ENCODE peak calls at places on chromosomes 3 and 15, in four cellular contexts. V is K562, C is IMR-90, A is GM12878. S is an unnamed sample.

GRCh38 chr3:32640939-32641725 is 43.9 kb upstream of the CNOT10 start:
- DNase-seq in A (no peak), C (peak), V (no peak), S (no peak)

GRCh38 chr15:48298914-48299313 is 32.3 kb upstream of the DUT start:
- DNase-seq in A (no peak), V (no peak), C (no peak), S (no peak)

GRCh38 chr3:100761211-100761921 is 52.1 kb downstream of the TFG start:
- DNase-seq in A (no peak), C (no peak), V (peak), S (no peak)

GRCh38 chr3:116083686-116084085 is 361.6 kb downstream of the LSAMP start:
- DNase-seq in C (peak), V (no peak), A (no peak), S (no peak)

GRCh38 chr3:114686624-114687023 is 392.8 kb downstream of the TIGIT start:
- DNase-seq in C (no peak), A (no peak), V (no peak), S (no peak)

GRCh38 chr3:5232570-5232969 is 45.1 kb downstream of the EDEM1 start:
- DNase-seq in V (no peak), A (no peak), C (no peak), S (peak)

GRCh38 chr3:8627949-8628348 is 16.6 kb downstream of the SSUH2 start:
- DNase-seq in A (no peak), V (no peak), C (no peak), S (no peak)

GRCh38 chr3:142999881-143000280 is 1.5 kb upstream of the U2SURP start:
- DNase-seq in V (peak), A (no peak), C (no peak), S (no peak)

GRCh38 chr3:126541628-126542339 is 16.9 kb downstream of the C3orf22 start:
- DNase-seq in A (no peak), V (no peak), C (no peak), S (no peak)

GRCh38 chr15:44729394-44729913 is 6.9 kb upstream of the TRIM69 start:
- DNase-seq in V (no peak), A (no peak), C (peak), S (no peak)

GRCh38 chr3:190122198-190122771 is 1.6 kb upstream of the P3H2 start:
- DNase-seq in V (no peak), A (no peak), C (peak), S (no peak)

GRCh38 chr3:156474560-156475389 is 80.1 kb downstream of the SSR3 start:
- DNase-seq in V (peak), C (no peak), A (no peak), S (no peak)

GRCh38 chr3:171835116-171835515 is 8.0 kb upstream of the TMEM212 start:
- DNase-seq in V (no peak), A (no peak), C (no peak), S (no peak)

GRCh38 chr15:65245096-65245849 is 34.0 kb upstream of the CILP start:
- DNase-seq in V (no peak), C (peak), A (no peak), S (no peak)

GRCh38 chr3:77039606-77040553 is at the start of gene ROBO2:
- DNase-seq in V (peak), C (peak), A (no peak), S (no peak)

DNA sequence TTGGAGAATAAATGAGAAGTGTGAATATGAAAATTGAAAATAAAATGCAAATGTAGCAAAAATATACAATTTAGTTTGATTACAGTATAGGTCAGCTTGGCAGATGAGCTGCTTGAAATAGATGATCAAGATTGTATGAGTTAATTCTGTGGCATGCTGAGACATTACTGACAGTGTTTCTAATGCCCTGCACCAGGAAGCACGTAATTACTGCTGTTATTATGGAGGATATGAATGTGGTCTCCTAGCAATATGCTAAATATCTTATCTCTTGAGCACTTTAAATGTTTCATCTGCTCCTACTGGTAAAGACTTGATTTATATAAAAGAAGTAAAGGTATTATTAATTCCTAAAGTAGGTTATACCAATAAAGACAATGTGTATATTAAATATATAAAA is 1015.5 kb downstream of the PLOD2 start:
- DNase-seq in A (no peak), C (no peak), V (no peak), S (no peak)
- TF ChIP-seq RCOR1 in A (no peak), C (no peak), V (no peak), S (no peak)

DNA sequence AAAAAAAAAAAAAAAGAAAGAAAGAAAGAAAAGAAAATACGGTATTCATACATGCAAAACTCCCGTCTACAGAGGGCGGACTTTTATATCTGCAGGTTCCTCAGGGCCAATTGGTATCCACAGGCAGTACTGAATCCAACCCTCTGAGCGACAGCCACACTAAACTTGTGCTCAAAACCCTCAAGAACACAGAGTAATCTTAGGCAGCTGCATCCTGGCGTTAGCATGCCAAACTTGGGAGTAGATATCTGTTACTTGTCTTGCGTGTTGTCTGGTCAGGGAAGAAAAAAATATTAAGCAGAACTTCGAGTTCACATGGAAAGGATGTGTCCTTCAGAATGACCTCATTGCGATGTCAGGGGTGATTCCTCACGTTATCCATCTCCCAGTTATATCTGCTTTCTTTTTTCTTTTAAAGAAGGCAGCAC is 12.8 kb downstream of the SNAP23 start:
- DNase-seq in V (peak), C (peak), A (no peak), S (no peak)
- TF ChIP-seq ELK1 in V (no peak), C (no peak), A (no peak), S (no peak)

GRCh38 chr3:97711664-97712063 is 52.9 kb upstream of the ARL6 start:
- DNase-seq in A (no peak), C (no peak), V (no peak), S (no peak)
- TF ChIP-seq RCOR1 in A (no peak), C (no peak), V (no peak), S (no peak)

GRCh38 chr3:119352863-119353527 is 58.8 kb downstream of the ARHGAP31 start:
- DNase-seq in C (peak), V (no peak), A (no peak), S (peak)

GRCh38 chr3:119349353-119349752 is 55.2 kb downstream of the ARHGAP31 start:
- DNase-seq in A (no peak), V (no peak), C (no peak), S (no peak)

GRCh38 chr3:119356646-119357045 is 62.5 kb downstream of the ARHGAP31 start:
- DNase-seq in C (no peak), A (no peak), V (no peak), S (no peak)

GRCh38 chr3:119350114-119350513 is 55.9 kb downstream of the ARHGAP31 start:
- DNase-seq in C (no peak), V (no peak), A (no peak), S (no peak)

DNA sequence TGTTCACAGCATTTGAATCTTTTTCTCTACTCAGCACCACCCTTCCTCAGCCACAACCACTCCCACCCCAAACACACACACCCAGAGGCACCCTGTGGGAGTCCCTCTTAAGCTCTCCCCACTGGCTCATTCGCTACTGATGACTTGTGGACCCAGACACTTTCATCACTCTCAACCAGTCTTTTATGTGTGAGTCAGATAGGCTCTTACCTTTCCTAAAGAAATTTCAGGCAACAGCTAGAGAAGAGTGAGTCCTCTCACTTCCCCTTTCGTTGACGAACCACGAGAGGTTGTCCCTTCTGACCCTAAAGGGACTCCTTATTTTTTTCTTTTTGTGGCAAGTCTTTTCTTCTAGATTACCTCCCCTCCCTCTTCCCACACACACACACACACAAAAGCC is 58.1 kb downstream of the ARHGAP31 start:
- DNase-seq in C (peak), V (no peak), A (peak), S (no peak)
- TF ChIP-seq ELK1 in C (no peak), V (no peak), A (no peak), S (no peak)

DNA sequence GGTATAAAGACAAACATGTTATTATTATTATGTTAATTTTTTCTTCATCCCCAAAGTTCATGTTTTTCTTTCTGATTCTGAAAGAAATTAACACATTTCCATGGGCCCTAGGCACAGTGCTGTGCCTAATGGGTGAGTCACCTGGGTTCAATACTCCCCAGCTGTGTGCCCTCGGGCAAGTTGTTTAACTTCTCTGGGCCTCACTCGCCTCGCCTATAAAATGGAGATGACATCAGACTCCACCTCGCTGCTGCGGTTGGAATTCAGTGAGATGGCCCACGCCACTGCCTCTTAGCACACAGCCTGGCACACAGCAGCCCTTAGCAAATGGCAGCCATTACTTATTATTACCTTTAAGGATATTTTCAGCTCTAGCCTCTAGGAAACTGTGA is 22.6 kb downstream of the DNASE1L3 start:
- DNase-seq in V (no peak), A (no peak), C (no peak), S (no peak)
- TF ChIP-seq RCOR1 in V (no peak), A (no peak), C (no peak), S (no peak)

DNA sequence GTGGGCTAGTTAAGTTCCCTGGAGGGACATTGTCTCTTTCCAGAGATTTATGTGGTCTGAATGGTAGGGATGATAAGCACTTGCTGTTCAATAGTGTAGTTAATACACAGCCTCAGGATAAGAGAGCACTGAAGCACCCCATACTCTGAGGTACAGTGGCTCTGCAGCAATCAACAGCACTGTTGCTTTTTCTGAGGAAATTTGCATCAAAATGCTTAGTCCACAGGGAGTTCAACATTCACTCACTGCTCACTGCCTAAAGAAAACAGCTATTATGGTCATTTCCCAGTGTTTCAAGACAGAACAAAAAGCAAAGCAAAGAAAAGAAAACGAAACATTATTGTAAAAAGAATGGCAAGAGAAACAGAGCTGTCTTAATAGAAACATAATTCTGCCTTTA is 441.9 kb downstream of the PLOD2 start:
- DNase-seq in A (no peak), C (no peak), V (no peak), S (no peak)
- TF ChIP-seq ELK1 in A (no peak), C (no peak), V (no peak), S (no peak)

DNA sequence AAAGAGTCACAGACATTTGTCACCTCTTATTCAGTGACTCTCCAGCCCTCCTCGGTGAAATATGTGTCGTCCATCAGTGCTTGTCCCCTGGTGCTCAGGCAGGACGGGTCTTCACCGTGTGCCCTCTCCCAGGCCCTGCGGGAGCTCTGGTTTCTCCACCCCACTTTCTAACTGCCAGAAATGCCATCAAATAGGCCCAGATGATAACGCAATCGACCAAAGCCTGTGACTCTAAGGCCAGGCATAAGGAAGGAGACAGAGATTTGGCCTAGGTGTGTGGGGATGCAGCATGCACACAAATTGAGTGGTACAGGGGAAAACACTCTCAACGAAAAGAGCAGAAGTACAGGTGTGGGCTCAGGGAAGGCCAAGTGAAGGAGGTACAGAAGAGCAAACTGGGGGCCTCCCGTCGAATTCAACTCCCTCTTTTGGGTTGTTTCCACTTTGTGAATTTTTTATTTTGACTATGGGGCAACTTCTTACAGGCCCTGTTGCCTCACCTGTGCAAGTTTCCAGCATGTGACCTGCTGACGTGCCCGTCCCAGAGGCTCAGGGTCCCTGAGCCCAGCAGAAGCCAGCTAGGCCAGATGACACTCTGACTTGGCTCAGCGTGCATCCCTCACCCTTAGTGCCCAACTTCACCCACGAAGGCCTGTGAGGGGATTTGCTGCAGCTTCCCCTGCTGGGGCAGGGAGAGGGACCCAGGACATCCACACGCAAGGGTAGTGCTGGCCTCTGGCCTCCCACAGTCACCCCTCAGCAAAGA is 4.7 kb downstream of the NUP210 start:
- DNase-seq in A (no peak), C (no peak), V (no peak), S (no peak)
- TF ChIP-seq RCOR1 in A (no peak), C (no peak), V (no peak), S (no peak)

DNA sequence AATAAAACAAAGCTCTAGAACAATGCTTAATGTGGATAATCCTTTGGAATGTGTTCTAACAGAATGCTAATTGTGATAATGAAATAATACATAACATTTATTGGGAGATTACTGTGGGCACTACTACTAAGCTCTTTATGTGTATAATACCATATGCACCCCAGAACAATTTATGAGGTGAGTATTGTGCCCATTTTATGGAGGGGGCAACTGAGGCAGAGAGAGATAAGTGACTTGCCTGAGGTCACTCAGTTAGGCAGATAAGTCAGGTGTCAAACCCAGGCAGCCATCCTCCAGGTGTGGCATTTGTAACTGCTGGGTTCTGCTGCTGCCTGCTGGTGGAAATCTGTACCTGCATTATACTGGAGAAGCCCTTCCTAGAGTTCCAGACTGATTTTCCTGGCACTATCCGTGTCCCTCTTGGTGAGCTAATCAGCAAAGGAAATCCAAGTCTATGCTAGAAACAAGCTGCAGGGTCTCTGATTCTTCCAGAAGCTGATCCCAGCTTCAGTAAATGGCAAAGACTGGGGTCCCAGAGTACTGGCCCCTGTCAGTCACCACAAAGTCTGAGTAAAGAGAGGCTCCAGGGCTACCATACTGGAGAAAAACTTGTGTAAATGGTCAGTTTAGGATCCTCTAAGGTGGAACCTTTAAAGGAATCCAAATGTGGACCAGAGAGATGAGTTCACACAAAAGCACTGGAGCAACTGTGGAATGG is 22.6 kb upstream of the RBP1 start:
- DNase-seq in A (no peak), C (peak), V (peak), S (peak)
- TF ChIP-seq ELK1 in A (no peak), C (no peak), V (no peak), S (no peak)

GRCh38 chr15:33068531-33068990 is 126.0 kb downstream of the FMN1 start:
- DNase-seq in A (no peak), C (no peak), V (no peak), S (peak)
- TF ChIP-seq RCOR1 in A (no peak), C (no peak), V (no peak), S (no peak)

S was measured in A549.